ENCODE peak calls at places on chromosomes 1 and 21, in four cellular contexts. L is HCT116, K is GM12878, A is body of pancreas. X is an unnamed sample.
A peak's percentile ranks its signal among the peaks of the same experiment; 100 is the strongest.

GRCh38 chr1:13967707-13968106 is 267.7 kb downstream of the PRDM2 start:
- DNase-seq in L (no peak), K (no peak), A (no peak), X (no peak)

GRCh38 chr1:110616587-110616986 is 10.4 kb upstream of the KCNA2 start:
- DNase-seq in L (no peak), A (no peak), K (no peak), X (no peak)

GRCh38 chr1:90795396-90795795 is 78.3 kb upstream of the BARHL2 start:
- DNase-seq in L (no peak), A (no peak), K (no peak), X (no peak)

GRCh38 chr1:93615201-93616150 is 66.2 kb downstream of the BCAR3 start:
- DNase-seq in A (no peak), K (peak; percentile 53), L (no peak), X (no peak)

GRCh38 chr1:230825061-230825803 is 43.1 kb downstream of the C1orf198 start:
- DNase-seq in A (peak; percentile 45), K (no peak), L (no peak), X (no peak)

GRCh38 chr1:192284927-192285326 is 31.9 kb upstream of the RGS21 start:
- DNase-seq in L (no peak), A (no peak), K (no peak), X (no peak)

GRCh38 chr1:150979007-150979722 is 2.9 kb upstream of the ANXA9 start:
- DNase-seq in K (peak; percentile 40), A (peak; percentile 93), L (peak; percentile 78), X (peak; percentile 89)

GRCh38 chr21:27507695-27508094 is 540.8 kb upstream of the ADAMTS5 start:
- DNase-seq in L (no peak), A (no peak), K (no peak), X (no peak)

GRCh38 chr1:3668585-3669300 is 16.4 kb downstream of the TP73 start:
- DNase-seq in L (peak; percentile 49), A (peak; percentile 96), K (no peak), X (peak; percentile 92)

GRCh38 chr1:107538502-107538901 is 397.7 kb downstream of the NTNG1 start:
- DNase-seq in L (no peak), A (no peak), K (no peak), X (no peak)

GRCh38 chr1:196856053-196856452 is 31.8 kb upstream of the CFHR4 start:
- DNase-seq in K (no peak), A (no peak), L (no peak), X (no peak)

GRCh38 chr1:6448749-6449631 is 17.0 kb downstream of the TNFRSF25 start:
- DNase-seq in L (no peak), A (no peak), K (no peak), X (no peak)

GRCh38 chr1:187342495-187342894 is 513.7 kb downstream of the PLA2G4A start:
- DNase-seq in L (no peak), K (no peak), A (no peak), X (no peak)

GRCh38 chr1:187648091-187648490 is 819.3 kb downstream of the PLA2G4A start:
- DNase-seq in A (no peak), K (no peak), L (no peak), X (no peak)

GRCh38 chr1:82391712-82392111 is 591.0 kb downstream of the ADGRL2 start:
- DNase-seq in K (no peak), A (no peak), L (no peak), X (no peak)

GRCh38 chr1:82392946-82393345 is 592.2 kb downstream of the ADGRL2 start:
- DNase-seq in K (no peak), L (no peak), A (no peak), X (no peak)

GRCh38 chr1:82392513-82392912 is 591.8 kb downstream of the ADGRL2 start:
- DNase-seq in A (no peak), K (no peak), L (no peak), X (no peak)

GRCh38 chr1:82388679-82389078 is 587.9 kb downstream of the ADGRL2 start:
- DNase-seq in L (no peak), K (no peak), A (no peak), X (no peak)

DNA sequence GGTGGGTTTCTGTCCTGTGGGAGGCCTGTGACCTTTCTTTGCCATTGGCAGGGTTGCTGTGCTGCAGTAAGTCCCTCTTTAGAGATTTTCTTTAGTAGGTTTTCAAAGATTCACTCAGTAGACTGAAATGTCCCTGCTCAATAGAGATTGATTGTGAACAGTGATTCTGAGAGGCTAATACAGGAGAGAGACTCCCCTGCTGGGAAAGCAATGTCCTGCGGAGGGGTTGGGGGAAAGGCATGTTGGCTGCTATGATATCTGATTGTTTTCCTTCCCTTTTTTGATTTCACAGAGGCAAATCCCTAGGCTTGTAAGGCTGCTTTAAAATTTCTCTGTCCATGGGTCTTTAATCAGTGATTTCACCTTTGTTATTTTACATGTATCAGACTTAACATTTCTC is 589.9 kb downstream of the ADGRL2 start:
- DNase-seq in K (no peak), A (no peak), L (no peak), X (no peak)
- H3K4me3 ChIP-seq in K (no peak overlapping the region), A (no peak overlapping the region), L (no peak overlapping the region), X (no peak overlapping the region)

DNA sequence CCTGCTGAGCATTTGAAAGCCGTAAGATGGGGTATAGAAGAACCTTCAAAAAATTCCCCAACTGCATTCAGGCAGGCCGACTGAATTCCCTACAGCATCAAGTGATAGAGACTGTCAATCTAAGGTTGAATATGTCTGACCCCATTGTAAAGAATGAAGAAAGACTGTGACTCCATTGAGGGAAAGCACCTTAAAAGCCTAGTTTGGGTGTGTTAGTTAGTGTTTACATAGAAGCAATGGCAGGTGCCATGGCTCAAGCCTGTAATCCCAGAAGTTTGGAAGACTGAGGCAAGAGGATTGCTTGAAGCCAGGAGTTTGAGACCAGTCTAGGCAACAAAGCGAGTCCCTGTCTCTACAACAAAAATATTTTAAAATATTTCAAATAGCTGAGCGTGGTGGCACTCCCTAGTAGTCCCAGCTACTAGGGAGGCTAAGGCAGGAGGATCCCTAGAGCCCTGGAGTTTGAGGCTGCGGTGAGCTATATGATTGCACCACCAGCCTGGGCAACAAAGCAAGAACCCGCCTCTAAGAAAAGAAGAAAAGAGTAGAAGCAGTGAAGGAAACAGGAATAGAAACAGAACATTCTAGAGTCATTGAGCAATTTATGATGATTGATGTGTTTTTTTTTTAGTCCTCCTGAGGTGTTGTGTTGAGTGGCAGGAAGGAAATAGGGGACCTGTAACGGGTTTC is 15.4 kb downstream of the POLR3GL start:
- DNase-seq in K (peak; percentile 49), L (no peak), A (no peak), X (peak; percentile 52)
- TF ChIP-seq POLR2A in K (peak; percentile 31), L (no peak), A (no peak), X (no peak)

GRCh38 chr1:245867724-245868123 is 639.4 kb downstream of the SMYD3 start:
- DNase-seq in A (no peak), K (no peak), L (no peak), X (no peak)
- H3K36me3 ChIP-seq in A (no peaks in the 10 kb centered on the region), K (no peaks in the 10 kb centered on the region), L (no peaks in the 10 kb centered on the region), X (no peaks in the 10 kb centered on the region)

GRCh38 chr1:161130266-161130665 is 2.2 kb downstream of the DEDD start:
- DNase-seq in L (no peak), K (no peak), A (no peak), X (no peak)
- H3K4me3 ChIP-seq in L (no peak overlapping the region), K (peak overlapping the region; percentile 93), A (no peak overlapping the region), X (no peak overlapping the region)